ENCODE peak calls at places on chromosomes 6 and 20, in seven cellular contexts. Y, K, E, R, J, Z and V are unnamed samples.

GRCh38 chr6:157759028-157759427 is 64.0 kb upstream of the SNX9 start:
- DNase-seq in Y (no peak), K (no peak), E (no peak), R (no peak), J (no peak), Z (no peak), V (no peak)

GRCh38 chr20:17613328-17614175 is 43.7 kb downstream of the DSTN start:
- DNase-seq in Y (no peak), K (no peak), E (no peak), R (no peak), J (no peak), Z (peak), V (no peak)

GRCh38 chr6:163165922-163166321 is 248.6 kb upstream of the QKI start:
- DNase-seq in Y (no peak), K (no peak), E (no peak), R (no peak), J (no peak), Z (peak), V (no peak)

GRCh38 chr6:123520208-123520607 is 116.5 kb downstream of the TRDN start:
- DNase-seq in Y (no peak), K (no peak), E (no peak), R (no peak), J (no peak), Z (no peak), V (no peak)

GRCh38 chr6:131199568-131200272 is 64.5 kb downstream of the AKAP7 start:
- DNase-seq in Y (peak), K (peak), E (peak), R (no peak), J (peak), Z (peak), V (peak)

GRCh38 chr6:99432877-99433276 is 7.8 kb upstream of the PNISR start:
- DNase-seq in Y (no peak), K (peak), E (no peak), R (no peak), J (no peak), Z (no peak), V (no peak)

GRCh38 chr20:36350439-36350838 is 44.3 kb downstream of the DLGAP4 start:
- DNase-seq in Y (no peak), K (no peak), E (no peak), R (no peak), J (no peak), Z (no peak), V (no peak)

GRCh38 chr6:53547166-53547814 is 2.4 kb upstream of the GCLC start:
- DNase-seq in Y (no peak), K (no peak), E (no peak), R (no peak), J (no peak), Z (peak), V (no peak)

GRCh38 chr6:135212020-135212806 is 31.1 kb downstream of the MYB start:
- DNase-seq in Y (no peak), K (no peak), E (no peak), R (no peak), J (no peak), Z (no peak), V (peak)

GRCh38 chr20:48754269-48754668 is 73.5 kb downstream of the PREX1 start:
- DNase-seq in Y (no peak), K (no peak), E (no peak), R (no peak), J (no peak), Z (no peak), V (no peak)

GRCh38 chr20:3927486-3928291 is 38.5 kb downstream of the PANK2 start:
- DNase-seq in Y (no peak), K (no peak), E (no peak), R (no peak), J (no peak), Z (no peak), V (no peak)

GRCh38 chr20:63846128-63846771 is 15.0 kb upstream of the ABHD16B start:
- DNase-seq in Y (no peak), K (peak), E (no peak), R (peak), J (no peak), Z (peak), V (peak)

GRCh38 chr6:26065952-26066380 is 21.3 kb upstream of the HFE start:
- DNase-seq in Y (peak), K (peak), E (peak), R (peak), J (no peak), Z (peak), V (no peak)

GRCh38 chr6:4225207-4225872 is 90.0 kb upstream of the ECI2 start:
- DNase-seq in Y (no peak), K (peak), E (no peak), R (no peak), J (no peak), Z (no peak), V (peak)

GRCh38 chr6:154500769-154501171 is 9.7 kb downstream of the CNKSR3 start:
- DNase-seq in Y (no peak), K (peak), E (no peak), R (no peak), J (no peak), Z (peak), V (no peak)

GRCh38 chr6:138804986-138805385 is 9.1 kb downstream of the ECT2L start:
- DNase-seq in Y (no peak), K (no peak), E (no peak), R (no peak), J (no peak), Z (no peak), V (no peak)

GRCh38 chr20:48142258-48142657 is 357.0 kb upstream of the SULF2 start:
- DNase-seq in Y (no peak), K (no peak), E (no peak), R (no peak), J (no peak), Z (no peak), V (no peak)

GRCh38 chr20:63567382-63568169 is 6.5 kb downstream of the HELZ2 start:
- DNase-seq in Y (peak), K (no peak), E (no peak), R (no peak), J (no peak), Z (no peak), V (no peak)

GRCh38 chr6:131948692-131949614 is 2.2 kb downstream of the CCN2 start:
- DNase-seq in Y (no peak), K (peak), E (no peak), R (no peak), J (no peak), Z (no peak), V (peak)

GRCh38 chr6:30543824-30544223 is 12.5 kb downstream of the GNL1 start:
- DNase-seq in Y (no peak), K (no peak), E (no peak), R (no peak), J (no peak), Z (no peak), V (no peak)

GRCh38 chr6:149318581-149319286 is 1.2 kb downstream of the TAB2 start:
- DNase-seq in Y (no peak), K (peak), E (no peak), R (no peak), J (no peak), Z (peak), V (no peak)

GRCh38 chr6:40997256-40997957 is 41.6 kb downstream of the UNC5CL start:
- DNase-seq in Y (no peak), K (peak), E (peak), R (peak), J (peak), Z (no peak), V (no peak)

GRCh38 chr6:132830236-132830799 is 15.9 kb downstream of the RPS12 start:
- DNase-seq in Y (no peak), K (peak), E (no peak), R (no peak), J (no peak), Z (peak), V (peak)

GRCh38 chr6:6915813-6916547 is 191.8 kb upstream of the RREB1 start:
- DNase-seq in Y (no peak), K (no peak), E (no peak), R (no peak), J (no peak), Z (no peak), V (peak)

GRCh38 chr20:41316009-41316408 is 1.5 kb downstream of the ZHX3 start:
- DNase-seq in Y (no peak), K (peak), E (no peak), R (no peak), J (no peak), Z (no peak), V (no peak)

GRCh38 chr6:7725412-7725811 is 487 bp upstream of the BMP6 start:
- DNase-seq in Y (no peak), K (no peak), E (no peak), R (no peak), J (no peak), Z (no peak), V (no peak)

GRCh38 chr6:89675949-89676753 is 37.6 kb upstream of the LYRM2 start:
- DNase-seq in Y (no peak), K (no peak), E (no peak), R (no peak), J (no peak), Z (peak), V (no peak)

GRCh38 chr20:32356935-32357868 is 929 bp upstream of the ASXL1 start:
- DNase-seq in Y (peak), K (peak), E (peak), R (peak), J (no peak), Z (peak), V (peak)

GRCh38 chr20:9186396-9186795 is 117.5 kb downstream of the PLCB4 start:
- DNase-seq in Y (no peak), K (no peak), E (no peak), R (no peak), J (no peak), Z (no peak), V (peak)

GRCh38 chr6:37033819-37034790 is 28.6 kb downstream of the FGD2 start:
- DNase-seq in Y (no peak), K (no peak), E (no peak), R (no peak), J (no peak), Z (no peak), V (no peak)

GRCh38 chr20:46229478-46229877 is 78.8 kb downstream of the CDH22 start:
- DNase-seq in Y (no peak), K (no peak), E (no peak), R (no peak), J (no peak), Z (no peak), V (peak)

GRCh38 chr6:83770910-83771309 is 62.0 kb upstream of the SNAP91 start:
- DNase-seq in Y (no peak), K (no peak), E (no peak), R (no peak), J (no peak), Z (no peak), V (no peak)

DNA sequence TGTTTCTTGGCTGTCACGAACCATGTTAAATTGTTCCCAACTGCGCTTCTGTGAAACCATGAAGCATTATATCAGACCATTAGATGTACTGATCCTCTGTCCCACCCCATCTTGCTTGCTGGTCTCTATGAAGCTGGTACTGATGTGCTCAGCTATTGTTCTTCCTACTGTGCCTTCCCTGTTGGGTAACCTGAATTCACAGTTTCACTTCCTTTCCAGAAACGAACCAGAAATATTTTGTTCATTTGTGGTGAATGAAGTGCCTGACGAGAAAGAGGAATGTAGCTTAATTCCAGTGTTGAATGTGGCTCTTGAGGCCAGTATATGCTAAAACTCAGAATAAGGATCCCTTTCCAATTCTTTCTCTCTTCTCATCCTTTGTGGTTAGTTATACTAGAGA is 58.1 kb upstream of the SNAP91 start:
- DNase-seq in Y (no peak), K (no peak), E (no peak), R (no peak), J (no peak), Z (no peak), V (no peak)
- TF ChIP-seq JUND in Y (no peak), K (no peak), E (no peak), R (no peak), J (no peak), Z (no peak), V (no peak)

GRCh38 chr20:22623211-22623610 is 38.8 kb upstream of the FOXA2 start:
- DNase-seq in Y (no peak), K (peak), E (peak), R (no peak), J (no peak), Z (no peak), V (no peak)
- TF ChIP-seq JUND in Y (no peak), K (no peak), E (no peak), R (no peak), J (no peak), Z (no peak), V (no peak)

GRCh38 chr20:55882922-55883321 is 122.4 kb downstream of the CBLN4 start:
- DNase-seq in Y (no peak), K (no peak), E (no peak), R (no peak), J (no peak), Z (peak), V (no peak)
- TF ChIP-seq JUND in Y (no peak), K (no peak), E (no peak), R (no peak), J (no peak), Z (no peak), V (no peak)

DNA sequence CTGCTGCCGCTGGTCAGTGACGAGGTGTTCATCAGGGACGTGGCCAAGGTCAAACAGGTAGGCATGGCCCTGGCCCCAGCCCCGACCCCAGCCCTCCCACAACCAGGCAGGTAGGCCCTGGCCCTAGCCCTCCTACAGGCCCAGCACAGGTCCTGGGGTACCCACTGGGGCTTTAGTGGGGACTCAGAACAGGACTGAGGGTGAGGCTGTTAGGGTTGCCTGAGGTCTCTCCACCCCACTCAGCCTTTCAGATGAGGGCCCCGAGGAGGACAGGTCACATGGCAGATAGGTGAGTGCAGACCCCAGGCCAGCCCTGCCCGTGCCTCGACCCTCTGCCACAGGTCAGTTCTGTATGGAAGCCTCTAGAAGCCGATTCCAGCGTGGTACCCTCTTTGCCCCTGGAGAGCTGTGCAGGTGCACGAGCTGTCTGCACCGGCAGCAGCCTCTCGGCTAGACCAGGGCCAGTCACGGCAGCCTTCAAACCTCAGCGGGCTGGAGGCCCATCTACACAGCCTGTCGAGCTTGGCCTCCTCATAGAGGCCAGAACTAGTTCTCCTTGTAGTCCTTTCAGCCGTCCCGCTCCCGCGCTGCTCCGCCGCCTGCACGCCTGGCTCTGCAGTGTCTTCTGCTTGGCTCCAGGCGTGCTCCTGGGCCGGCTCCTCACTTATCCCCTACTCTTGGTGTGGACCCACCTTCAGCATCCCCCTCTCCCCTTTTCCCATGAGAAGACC is 35.5 kb downstream of the PYGB start:
- DNase-seq in Y (no peak), K (no peak), E (no peak), R (no peak), J (no peak), Z (no peak), V (no peak)
- TF ChIP-seq JUND in Y (no peak), K (no peak), E (no peak), R (no peak), J (no peak), Z (no peak), V (no peak)

DNA sequence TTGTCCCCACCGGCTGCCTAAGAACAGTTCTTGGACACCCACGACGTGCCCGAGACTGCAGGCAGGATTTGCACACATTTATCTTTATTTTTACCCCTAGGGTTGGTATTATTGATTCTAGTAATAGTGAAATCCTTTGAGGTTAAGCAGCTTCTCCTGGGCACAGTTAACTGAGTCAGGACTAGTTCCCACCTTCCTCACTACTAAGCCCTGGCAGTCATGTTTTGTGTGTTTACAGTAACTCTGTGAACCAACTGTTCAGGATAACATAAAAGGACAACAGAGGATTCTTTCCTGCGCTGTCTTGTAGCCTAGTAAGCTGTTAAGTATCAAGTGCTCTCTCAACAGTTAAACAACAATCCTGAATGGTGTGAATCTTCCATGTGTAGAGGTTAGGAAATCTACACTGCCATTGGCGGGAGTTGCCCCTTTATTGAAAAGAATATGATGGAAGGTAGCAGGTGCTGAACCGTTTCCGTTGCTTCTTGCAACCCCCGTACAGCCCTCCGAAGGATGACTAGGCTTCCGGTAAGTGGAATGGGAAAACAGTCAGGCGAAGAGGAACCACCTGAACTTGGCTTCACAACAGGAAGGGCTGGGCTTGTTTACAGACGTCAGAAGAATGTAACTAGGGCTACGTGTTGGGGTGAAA is 979 bp upstream of the SOD2 start:
- DNase-seq in Y (no peak), K (peak), E (no peak), R (peak), J (no peak), Z (no peak), V (no peak)
- TF ChIP-seq JUND in Y (no peak), K (no peak), E (no peak), R (no peak), J (no peak), Z (no peak), V (no peak)